ENCODE peak calls at places on chromosomes 7 and 10, in four cellular contexts. Q is HEK293T, K is neuronal stem cell, Y is hepatic stellate cell. P is an unnamed sample.
A peak's percentile ranks its signal among the peaks of the same experiment; 100 is the strongest.

GRCh38 chr10:118635674-118636402 is 40.4 kb upstream of the PRLHR start:
- DNase-seq in Q (no peak), K (no peak), Y (no peak), P (no peak)

GRCh38 chr7:99112097-99112496 is 31.8 kb downstream of the SMURF1 start:
- DNase-seq in Q (no peak), K (no peak), Y (no peak), P (no peak)

GRCh38 chr7:2929321-2930201 is 85.5 kb upstream of the GNA12 start:
- DNase-seq in Q (no peak), K (no peak), Y (no peak), P (no peak)

GRCh38 chr7:46282155-46282554 is 361.1 kb upstream of the IGFBP3 start:
- DNase-seq in Q (no peak), K (peak; percentile 64), Y (no peak), P (no peak)

GRCh38 chr7:118754608-118755007 is 530.1 kb downstream of the ANKRD7 start:
- DNase-seq in Q (no peak), K (no peak), Y (no peak), P (no peak)

GRCh38 chr7:134548877-134549276 is at the start of gene AKR1B15:
- DNase-seq in Q (no peak), K (no peak), Y (no peak), P (no peak)

GRCh38 chr7:1673581-1674102 is 3.6 kb downstream of the ELFN1 start:
- DNase-seq in Q (no peak), K (no peak), Y (no peak), P (no peak)

GRCh38 chr7:135238112-135238744 is 4.6 kb downstream of the STRA8 start:
- DNase-seq in Q (peak; percentile 86), K (no peak), Y (no peak), P (peak; percentile 46)

GRCh38 chr10:123781956-123782500 is 109.6 kb downstream of the CPXM2 start:
- DNase-seq in Q (no peak), K (peak; percentile 17), Y (no peak), P (peak; percentile 69)

GRCh38 chr7:106893591-106893990 is 28.5 kb downstream of the PIK3CG start:
- DNase-seq in Q (no peak), K (no peak), Y (no peak), P (no peak)

GRCh38 chr7:141356096-141356495 is 195.1 kb upstream of the AGK start:
- DNase-seq in Q (no peak), K (no peak), Y (no peak), P (no peak)

GRCh38 chr10:74213571-74214162 is 62.6 kb downstream of the ADK start:
- DNase-seq in Q (peak; percentile 34), K (no peak), Y (peak; percentile 51), P (peak; percentile 34)

GRCh38 chr10:116253716-116254115 is 19.3 kb downstream of the GFRA1 start:
- DNase-seq in Q (no peak), K (no peak), Y (no peak), P (no peak)

GRCh38 chr7:137873524-137873923 is 26.8 kb upstream of the DGKI start:
- DNase-seq in Q (no peak), K (no peak), Y (peak; percentile 75), P (no peak)

GRCh38 chr7:29115753-29116152 is 30.6 kb downstream of the CPVL start:
- DNase-seq in Q (no peak), K (no peak), Y (no peak), P (no peak)

GRCh38 chr7:101743241-101743994 is 74.0 kb upstream of the CUX1 start:
- DNase-seq in Q (peak; percentile 73), K (peak; percentile 59), Y (peak; percentile 71), P (peak; percentile 83)

P was measured in HAP-1.